ENCODE peak calls at places on chromosomes 2 and 18, in ten cellular contexts. One of them, this sample, is unnamed.

GRCh38 chr2:71605781-71606241 is 152.4 kb downstream of the DYSF start:
- DNase-seq in astrocyte of the cerebellum: no peak
- DNase-seq in activated CD8-positive, alpha-beta memory T cell treated with anti-CD3 and anti-CD28 coated beads for 24 hours: no peak
- DNase-seq in cardiac muscle cell: no peak
- DNase-seq in activated T-cell treated with anti-CD3 and anti-CD28 coated beads for 1 hour: no peak
- DNase-seq in bronchial epithelial cell: no peak
- DNase-seq in amniotic stem cell: no peak
- DNase-seq in omental fat pad: peak
- DNase-seq in OCI-LY7: no peak
- DNase-seq in AG08395: no peak
- DNase-seq in this sample: no peak

GRCh38 chr2:133777607-133778006 is 209.3 kb upstream of the NCKAP5 start:
- DNase-seq in astrocyte of the cerebellum: no peak
- DNase-seq in activated CD8-positive, alpha-beta memory T cell treated with anti-CD3 and anti-CD28 coated beads for 24 hours: no peak
- DNase-seq in cardiac muscle cell: no peak
- DNase-seq in activated T-cell treated with anti-CD3 and anti-CD28 coated beads for 1 hour: no peak
- DNase-seq in bronchial epithelial cell: peak
- DNase-seq in amniotic stem cell: no peak
- DNase-seq in omental fat pad: no peak
- DNase-seq in OCI-LY7: no peak
- DNase-seq in AG08395: no peak
- DNase-seq in this sample: no peak

GRCh38 chr2:29033656-29034055 is 40.7 kb downstream of the PCARE start:
- DNase-seq in astrocyte of the cerebellum: no peak
- DNase-seq in activated CD8-positive, alpha-beta memory T cell treated with anti-CD3 and anti-CD28 coated beads for 24 hours: no peak
- DNase-seq in cardiac muscle cell: no peak
- DNase-seq in activated T-cell treated with anti-CD3 and anti-CD28 coated beads for 1 hour: no peak
- DNase-seq in bronchial epithelial cell: no peak
- DNase-seq in amniotic stem cell: no peak
- DNase-seq in omental fat pad: no peak
- DNase-seq in OCI-LY7: no peak
- DNase-seq in AG08395: no peak
- DNase-seq in this sample: no peak

GRCh38 chr2:126656311-126657145 is 570 bp downstream of the GYPC start:
- DNase-seq in astrocyte of the cerebellum: peak
- DNase-seq in activated CD8-positive, alpha-beta memory T cell treated with anti-CD3 and anti-CD28 coated beads for 24 hours: peak
- DNase-seq in cardiac muscle cell: peak
- DNase-seq in activated T-cell treated with anti-CD3 and anti-CD28 coated beads for 1 hour: no peak
- DNase-seq in bronchial epithelial cell: no peak
- DNase-seq in amniotic stem cell: peak
- DNase-seq in omental fat pad: no peak
- DNase-seq in OCI-LY7: peak
- DNase-seq in AG08395: peak
- DNase-seq in this sample: no peak

GRCh38 chr2:223414646-223415045 is 187.5 kb downstream of the SCG2 start:
- DNase-seq in astrocyte of the cerebellum: peak
- DNase-seq in activated CD8-positive, alpha-beta memory T cell treated with anti-CD3 and anti-CD28 coated beads for 24 hours: no peak
- DNase-seq in cardiac muscle cell: no peak
- DNase-seq in activated T-cell treated with anti-CD3 and anti-CD28 coated beads for 1 hour: no peak
- DNase-seq in bronchial epithelial cell: no peak
- DNase-seq in amniotic stem cell: no peak
- DNase-seq in omental fat pad: peak
- DNase-seq in OCI-LY7: no peak
- DNase-seq in AG08395: peak
- DNase-seq in this sample: no peak

GRCh38 chr2:40147360-40147759 is 304.5 kb downstream of the SLC8A1 start:
- DNase-seq in astrocyte of the cerebellum: no peak
- DNase-seq in activated CD8-positive, alpha-beta memory T cell treated with anti-CD3 and anti-CD28 coated beads for 24 hours: no peak
- DNase-seq in cardiac muscle cell: no peak
- DNase-seq in activated T-cell treated with anti-CD3 and anti-CD28 coated beads for 1 hour: no peak
- DNase-seq in bronchial epithelial cell: no peak
- DNase-seq in amniotic stem cell: no peak
- DNase-seq in omental fat pad: no peak
- DNase-seq in OCI-LY7: no peak
- DNase-seq in AG08395: no peak
- DNase-seq in this sample: no peak

GRCh38 chr18:48707636-48708296 is 168.9 kb downstream of the CTIF start:
- DNase-seq in astrocyte of the cerebellum: no peak
- DNase-seq in activated CD8-positive, alpha-beta memory T cell treated with anti-CD3 and anti-CD28 coated beads for 24 hours: no peak
- DNase-seq in cardiac muscle cell: no peak
- DNase-seq in activated T-cell treated with anti-CD3 and anti-CD28 coated beads for 1 hour: no peak
- DNase-seq in bronchial epithelial cell: no peak
- DNase-seq in amniotic stem cell: no peak
- DNase-seq in omental fat pad: no peak
- DNase-seq in OCI-LY7: no peak
- DNase-seq in AG08395: no peak
- DNase-seq in this sample: no peak

GRCh38 chr2:1715184-1716012 is 28.9 kb downstream of the PXDN start:
- DNase-seq in astrocyte of the cerebellum: no peak
- DNase-seq in activated CD8-positive, alpha-beta memory T cell treated with anti-CD3 and anti-CD28 coated beads for 24 hours: no peak
- DNase-seq in cardiac muscle cell: no peak
- DNase-seq in activated T-cell treated with anti-CD3 and anti-CD28 coated beads for 1 hour: no peak
- DNase-seq in bronchial epithelial cell: no peak
- DNase-seq in amniotic stem cell: no peak
- DNase-seq in omental fat pad: no peak
- DNase-seq in OCI-LY7: no peak
- DNase-seq in AG08395: peak
- DNase-seq in this sample: no peak

GRCh38 chr2:121247534-121247933 is 37.5 kb downstream of the TFCP2L1 start:
- DNase-seq in astrocyte of the cerebellum: no peak
- DNase-seq in activated CD8-positive, alpha-beta memory T cell treated with anti-CD3 and anti-CD28 coated beads for 24 hours: no peak
- DNase-seq in cardiac muscle cell: no peak
- DNase-seq in activated T-cell treated with anti-CD3 and anti-CD28 coated beads for 1 hour: no peak
- DNase-seq in bronchial epithelial cell: no peak
- DNase-seq in amniotic stem cell: no peak
- DNase-seq in omental fat pad: no peak
- DNase-seq in OCI-LY7: no peak
- DNase-seq in AG08395: no peak
- DNase-seq in this sample: no peak

GRCh38 chr2:120149406-120149805 is 73.8 kb downstream of the TMEM185B start:
- DNase-seq in astrocyte of the cerebellum: no peak
- DNase-seq in activated CD8-positive, alpha-beta memory T cell treated with anti-CD3 and anti-CD28 coated beads for 24 hours: no peak
- DNase-seq in cardiac muscle cell: no peak
- DNase-seq in activated T-cell treated with anti-CD3 and anti-CD28 coated beads for 1 hour: no peak
- DNase-seq in bronchial epithelial cell: no peak
- DNase-seq in amniotic stem cell: no peak
- DNase-seq in omental fat pad: no peak
- DNase-seq in OCI-LY7: no peak
- DNase-seq in AG08395: no peak
- DNase-seq in this sample: no peak

GRCh38 chr18:6764382-6764781 is 34.9 kb downstream of the ARHGAP28 start:
- DNase-seq in astrocyte of the cerebellum: no peak
- DNase-seq in activated CD8-positive, alpha-beta memory T cell treated with anti-CD3 and anti-CD28 coated beads for 24 hours: no peak
- DNase-seq in cardiac muscle cell: no peak
- DNase-seq in activated T-cell treated with anti-CD3 and anti-CD28 coated beads for 1 hour: no peak
- DNase-seq in bronchial epithelial cell: no peak
- DNase-seq in amniotic stem cell: no peak
- DNase-seq in omental fat pad: no peak
- DNase-seq in OCI-LY7: no peak
- DNase-seq in AG08395: no peak
- DNase-seq in this sample: no peak

GRCh38 chr2:49225126-49225525 is 70.8 kb upstream of the FSHR start:
- DNase-seq in astrocyte of the cerebellum: no peak
- DNase-seq in activated CD8-positive, alpha-beta memory T cell treated with anti-CD3 and anti-CD28 coated beads for 24 hours: no peak
- DNase-seq in cardiac muscle cell: no peak
- DNase-seq in activated T-cell treated with anti-CD3 and anti-CD28 coated beads for 1 hour: no peak
- DNase-seq in bronchial epithelial cell: no peak
- DNase-seq in amniotic stem cell: no peak
- DNase-seq in omental fat pad: no peak
- DNase-seq in OCI-LY7: no peak
- DNase-seq in AG08395: no peak
- DNase-seq in this sample: no peak

GRCh38 chr2:40315684-40316083 is 136.2 kb downstream of the SLC8A1 start:
- DNase-seq in astrocyte of the cerebellum: no peak
- DNase-seq in activated CD8-positive, alpha-beta memory T cell treated with anti-CD3 and anti-CD28 coated beads for 24 hours: no peak
- DNase-seq in cardiac muscle cell: no peak
- DNase-seq in activated T-cell treated with anti-CD3 and anti-CD28 coated beads for 1 hour: no peak
- DNase-seq in bronchial epithelial cell: peak
- DNase-seq in amniotic stem cell: no peak
- DNase-seq in omental fat pad: no peak
- DNase-seq in OCI-LY7: no peak
- DNase-seq in AG08395: peak
- DNase-seq in this sample: no peak

GRCh38 chr18:51039138-51040112 is 9.4 kb downstream of the SMAD4 start:
- DNase-seq in astrocyte of the cerebellum: no peak
- DNase-seq in activated CD8-positive, alpha-beta memory T cell treated with anti-CD3 and anti-CD28 coated beads for 24 hours: no peak
- DNase-seq in cardiac muscle cell: no peak
- DNase-seq in activated T-cell treated with anti-CD3 and anti-CD28 coated beads for 1 hour: no peak
- DNase-seq in bronchial epithelial cell: peak
- DNase-seq in amniotic stem cell: no peak
- DNase-seq in omental fat pad: no peak
- DNase-seq in OCI-LY7: no peak
- DNase-seq in AG08395: no peak
- DNase-seq in this sample: no peak

GRCh38 chr18:42047721-42048120 is 92.7 kb downstream of the PIK3C3 start:
- DNase-seq in astrocyte of the cerebellum: no peak
- DNase-seq in activated CD8-positive, alpha-beta memory T cell treated with anti-CD3 and anti-CD28 coated beads for 24 hours: no peak
- DNase-seq in cardiac muscle cell: no peak
- DNase-seq in activated T-cell treated with anti-CD3 and anti-CD28 coated beads for 1 hour: no peak
- DNase-seq in bronchial epithelial cell: peak
- DNase-seq in amniotic stem cell: no peak
- DNase-seq in omental fat pad: no peak
- DNase-seq in OCI-LY7: no peak
- DNase-seq in AG08395: no peak
- DNase-seq in this sample: no peak

GRCh38 chr2:130370490-130370889 is 14.6 kb downstream of the PTPN18 start:
- DNase-seq in astrocyte of the cerebellum: no peak
- DNase-seq in activated CD8-positive, alpha-beta memory T cell treated with anti-CD3 and anti-CD28 coated beads for 24 hours: peak
- DNase-seq in cardiac muscle cell: no peak
- DNase-seq in activated T-cell treated with anti-CD3 and anti-CD28 coated beads for 1 hour: no peak
- DNase-seq in bronchial epithelial cell: no peak
- DNase-seq in amniotic stem cell: no peak
- DNase-seq in omental fat pad: no peak
- DNase-seq in OCI-LY7: peak
- DNase-seq in AG08395: no peak
- DNase-seq in this sample: no peak

GRCh38 chr2:64062840-64063239 is 43.6 kb upstream of the VPS54 start:
- DNase-seq in astrocyte of the cerebellum: no peak
- DNase-seq in activated CD8-positive, alpha-beta memory T cell treated with anti-CD3 and anti-CD28 coated beads for 24 hours: no peak
- DNase-seq in cardiac muscle cell: no peak
- DNase-seq in activated T-cell treated with anti-CD3 and anti-CD28 coated beads for 1 hour: no peak
- DNase-seq in bronchial epithelial cell: peak
- DNase-seq in amniotic stem cell: peak
- DNase-seq in omental fat pad: no peak
- DNase-seq in OCI-LY7: peak
- DNase-seq in AG08395: no peak
- DNase-seq in this sample: no peak

GRCh38 chr2:3241971-3242746 is 135.5 kb downstream of the EIPR1 start:
- DNase-seq in astrocyte of the cerebellum: no peak
- DNase-seq in activated CD8-positive, alpha-beta memory T cell treated with anti-CD3 and anti-CD28 coated beads for 24 hours: peak
- DNase-seq in cardiac muscle cell: no peak
- DNase-seq in activated T-cell treated with anti-CD3 and anti-CD28 coated beads for 1 hour: no peak
- DNase-seq in bronchial epithelial cell: no peak
- DNase-seq in amniotic stem cell: no peak
- DNase-seq in omental fat pad: no peak
- DNase-seq in OCI-LY7: no peak
- DNase-seq in AG08395: no peak
- DNase-seq in this sample: no peak

GRCh38 chr18:74493689-74494088 is 2.5 kb upstream of the CNDP2 start:
- DNase-seq in astrocyte of the cerebellum: peak
- DNase-seq in activated CD8-positive, alpha-beta memory T cell treated with anti-CD3 and anti-CD28 coated beads for 24 hours: peak
- DNase-seq in cardiac muscle cell: peak
- DNase-seq in activated T-cell treated with anti-CD3 and anti-CD28 coated beads for 1 hour: peak
- DNase-seq in bronchial epithelial cell: peak
- DNase-seq in amniotic stem cell: no peak
- DNase-seq in omental fat pad: no peak
- DNase-seq in OCI-LY7: peak
- DNase-seq in AG08395: peak
- DNase-seq in this sample: no peak

GRCh38 chr18:76605341-76605929 is 110.4 kb upstream of the ZNF516 start:
- DNase-seq in astrocyte of the cerebellum: no peak
- DNase-seq in activated CD8-positive, alpha-beta memory T cell treated with anti-CD3 and anti-CD28 coated beads for 24 hours: no peak
- DNase-seq in cardiac muscle cell: no peak
- DNase-seq in activated T-cell treated with anti-CD3 and anti-CD28 coated beads for 1 hour: no peak
- DNase-seq in bronchial epithelial cell: no peak
- DNase-seq in amniotic stem cell: no peak
- DNase-seq in omental fat pad: no peak
- DNase-seq in OCI-LY7: no peak
- DNase-seq in AG08395: no peak
- DNase-seq in this sample: no peak

GRCh38 chr18:21261352-21261751 is 19.3 kb downstream of the GREB1L start:
- DNase-seq in astrocyte of the cerebellum: no peak
- DNase-seq in activated CD8-positive, alpha-beta memory T cell treated with anti-CD3 and anti-CD28 coated beads for 24 hours: no peak
- DNase-seq in cardiac muscle cell: no peak
- DNase-seq in activated T-cell treated with anti-CD3 and anti-CD28 coated beads for 1 hour: no peak
- DNase-seq in bronchial epithelial cell: no peak
- DNase-seq in amniotic stem cell: no peak
- DNase-seq in omental fat pad: no peak
- DNase-seq in OCI-LY7: no peak
- DNase-seq in AG08395: no peak
- DNase-seq in this sample: no peak

GRCh38 chr18:27202771-27203170 is 17.7 kb upstream of the CHST9 start:
- DNase-seq in astrocyte of the cerebellum: no peak
- DNase-seq in activated CD8-positive, alpha-beta memory T cell treated with anti-CD3 and anti-CD28 coated beads for 24 hours: no peak
- DNase-seq in cardiac muscle cell: no peak
- DNase-seq in activated T-cell treated with anti-CD3 and anti-CD28 coated beads for 1 hour: no peak
- DNase-seq in bronchial epithelial cell: peak
- DNase-seq in amniotic stem cell: no peak
- DNase-seq in omental fat pad: no peak
- DNase-seq in OCI-LY7: no peak
- DNase-seq in AG08395: no peak
- DNase-seq in this sample: no peak

GRCh38 chr2:46669996-46670793 is 190.8 kb downstream of the TMEM247 start:
- DNase-seq in astrocyte of the cerebellum: no peak
- DNase-seq in activated CD8-positive, alpha-beta memory T cell treated with anti-CD3 and anti-CD28 coated beads for 24 hours: no peak
- DNase-seq in cardiac muscle cell: no peak
- DNase-seq in activated T-cell treated with anti-CD3 and anti-CD28 coated beads for 1 hour: no peak
- DNase-seq in bronchial epithelial cell: peak
- DNase-seq in amniotic stem cell: no peak
- DNase-seq in omental fat pad: no peak
- DNase-seq in OCI-LY7: no peak
- DNase-seq in AG08395: peak
- DNase-seq in this sample: no peak

GRCh38 chr2:70902067-70902442 is 33.6 kb upstream of the ATP6V1B1 start:
- DNase-seq in astrocyte of the cerebellum: no peak
- DNase-seq in activated CD8-positive, alpha-beta memory T cell treated with anti-CD3 and anti-CD28 coated beads for 24 hours: no peak
- DNase-seq in cardiac muscle cell: no peak
- DNase-seq in activated T-cell treated with anti-CD3 and anti-CD28 coated beads for 1 hour: no peak
- DNase-seq in bronchial epithelial cell: no peak
- DNase-seq in amniotic stem cell: no peak
- DNase-seq in omental fat pad: no peak
- DNase-seq in OCI-LY7: no peak
- DNase-seq in AG08395: no peak
- DNase-seq in this sample: no peak

GRCh38 chr2:181438298-181438697 is 18.9 kb upstream of the ITGA4 start:
- DNase-seq in astrocyte of the cerebellum: no peak
- DNase-seq in activated CD8-positive, alpha-beta memory T cell treated with anti-CD3 and anti-CD28 coated beads for 24 hours: no peak
- DNase-seq in cardiac muscle cell: no peak
- DNase-seq in activated T-cell treated with anti-CD3 and anti-CD28 coated beads for 1 hour: no peak
- DNase-seq in bronchial epithelial cell: peak
- DNase-seq in amniotic stem cell: no peak
- DNase-seq in omental fat pad: no peak
- DNase-seq in OCI-LY7: peak
- DNase-seq in AG08395: no peak
- DNase-seq in this sample: no peak

GRCh38 chr18:9796933-9797549 is 88.7 kb upstream of the TXNDC2 start:
- DNase-seq in astrocyte of the cerebellum: no peak
- DNase-seq in activated CD8-positive, alpha-beta memory T cell treated with anti-CD3 and anti-CD28 coated beads for 24 hours: no peak
- DNase-seq in cardiac muscle cell: no peak
- DNase-seq in activated T-cell treated with anti-CD3 and anti-CD28 coated beads for 1 hour: no peak
- DNase-seq in bronchial epithelial cell: no peak
- DNase-seq in amniotic stem cell: no peak
- DNase-seq in omental fat pad: no peak
- DNase-seq in OCI-LY7: no peak
- DNase-seq in AG08395: no peak
- DNase-seq in this sample: no peak

GRCh38 chr2:66925128-66925527 is 472.0 kb upstream of the ETAA1 start:
- DNase-seq in astrocyte of the cerebellum: peak
- DNase-seq in activated CD8-positive, alpha-beta memory T cell treated with anti-CD3 and anti-CD28 coated beads for 24 hours: no peak
- DNase-seq in cardiac muscle cell: no peak
- DNase-seq in activated T-cell treated with anti-CD3 and anti-CD28 coated beads for 1 hour: no peak
- DNase-seq in bronchial epithelial cell: peak
- DNase-seq in amniotic stem cell: no peak
- DNase-seq in omental fat pad: no peak
- DNase-seq in OCI-LY7: no peak
- DNase-seq in AG08395: peak
- DNase-seq in this sample: no peak

This sample was measured in brain pericyte.